ENCODE peak calls at places on chromosome 20, in six cellular contexts. G, R, Z, L, D and T are unnamed samples.

GRCh38 chr20:37984018-37984785 is 49.1 kb downstream of the TTI1 start:
- DNase-seq in R (no peak), G (no peak), Z (no peak), D (no peak), L (no peak), T (no peak)

GRCh38 chr20:19605759-19606158 is 152.3 kb upstream of the RIN2 start:
- DNase-seq in R (no peak), Z (no peak), G (no peak), D (no peak), L (no peak), T (no peak)

GRCh38 chr20:57006411-57007170 is 259.9 kb downstream of the BMP7 start:
- DNase-seq in R (no peak), Z (no peak), L (no peak), D (no peak), G (no peak), T (peak; percentile 42)

GRCh38 chr20:8934362-8934761 is 134.5 kb upstream of the PLCB4 start:
- DNase-seq in R (no peak), Z (no peak), D (no peak), G (no peak), L (no peak), T (no peak)

GRCh38 chr20:47540443-47541354 is 39.0 kb downstream of the NCOA3 start:
- DNase-seq in Z (no peak), R (no peak), G (peak; percentile 58), D (no peak), L (no peak), T (peak; percentile 40)

GRCh38 chr20:2993250-2993649 is 50.2 kb upstream of the GNRH2 start:
- DNase-seq in R (no peak), L (no peak), D (no peak), Z (no peak), G (no peak), T (no peak)

GRCh38 chr20:50848846-50849673 is 54.2 kb downstream of the BCAS4 start:
- DNase-seq in Z (no peak), G (no peak), D (no peak), R (no peak), L (peak; percentile 59), T (no peak)

GRCh38 chr20:45383131-45383530 is 5.0 kb upstream of the TP53TG5 start:
- DNase-seq in L (no peak), D (no peak), G (peak; percentile 52), R (no peak), Z (no peak), T (no peak)

GRCh38 chr20:39823239-39823638 is 861.1 kb downstream of the DHX35 start:
- DNase-seq in L (no peak), R (no peak), G (peak; percentile 95), D (no peak), Z (no peak), T (no peak)

GRCh38 chr20:3563548-3564177 is 92.8 kb downstream of the ATRN start:
- DNase-seq in D (peak; percentile 52), R (peak; percentile 50), Z (no peak), G (peak; percentile 67), L (peak; percentile 33), T (peak; percentile 70)

GRCh38 chr20:61886721-61887658 is 178.7 kb downstream of the TAF4 start:
- DNase-seq in L (peak; percentile 89), G (peak; percentile 48), Z (no peak), D (no peak), R (peak; percentile 47), T (peak; percentile 45)

GRCh38 chr20:37242503-37242902 is 19.1 kb downstream of the GHRH start:
- DNase-seq in Z (no peak), R (no peak), D (no peak), G (peak; percentile 9), L (no peak), T (no peak)

GRCh38 chr20:42739692-42740091 is 450.0 kb downstream of the PTPRT start:
- DNase-seq in L (no peak), Z (no peak), R (no peak), D (no peak), G (no peak), T (no peak)

GRCh38 chr20:53706008-53706481 is 112.4 kb upstream of the ZNF217 start:
- DNase-seq in G (no peak), D (no peak), Z (no peak), L (no peak), R (no peak), T (no peak)

GRCh38 chr20:1944345-1945099 is 49.3 kb downstream of the SIRPA start:
- DNase-seq in D (no peak), Z (no peak), G (no peak), R (no peak), L (no peak), T (no peak)

GRCh38 chr20:50034567-50035170 is 51.9 kb downstream of the SNAI1 start:
- DNase-seq in D (peak; percentile 79), G (peak; percentile 36), L (no peak), Z (no peak), R (no peak), T (peak; percentile 86)

GRCh38 chr20:47558295-47558694 is 56.6 kb downstream of the NCOA3 start:
- DNase-seq in D (no peak), G (no peak), Z (no peak), L (no peak), R (no peak), T (no peak)

GRCh38 chr20:47036091-47036880 is 141.6 kb downstream of the EYA2 start:
- DNase-seq in Z (no peak), L (no peak), D (no peak), G (no peak), R (no peak), T (no peak)

GRCh38 chr20:4099905-4100675 is 84.7 kb upstream of the RNF24 start:
- DNase-seq in Z (no peak), L (no peak), G (peak; percentile 60), D (no peak), R (no peak), T (no peak)

GRCh38 chr20:49850463-49851233 is 38.0 kb downstream of the SLC9A8 start:
- DNase-seq in G (no peak), R (no peak), L (no peak), D (no peak), Z (no peak), T (no peak)